ENCODE peak calls at places on chromosomes 2 and 18, in nine cellular contexts. N is heart left ventricle, S is left ventricle myocardium inferior, U is aorta, E is psoas muscle, L is body of pancreas, J is SK-N-SH, Y is neuronal stem cell, P is mammary epithelial cell. K is an unnamed sample.

GRCh38 chr2:111162718-111163331 is 42.1 kb downstream of the BCL2L11 start:
- DNase-seq in U (no peak), E (no peak), Y (no peak), S (no peak), P (no peak), J (peak; percentile 59), L (peak; percentile 31), N (no peak), K (no peak)

GRCh38 chr2:9127316-9127715 is 79.3 kb upstream of the ASAP2 start:
- DNase-seq in U (no peak), L (no peak), E (no peak), J (no peak), Y (no peak), S (no peak), N (no peak), P (no peak), K (no peak)

GRCh38 chr18:10080372-10080771 is 166.6 kb downstream of the VAPA start:
- DNase-seq in P (no peak), J (no peak), S (no peak), E (no peak), U (no peak), Y (no peak), N (no peak), L (no peak), K (no peak)

GRCh38 chr2:28583899-28584553 is 88.2 kb downstream of the PLB1 start:
- DNase-seq in U (peak; percentile 91), P (peak; percentile 97), J (no peak), Y (no peak), S (peak; percentile 82), N (peak; percentile 79), L (peak; percentile 75), E (peak; percentile 92), K (peak; percentile 95)

GRCh38 chr2:151053661-151053990 is 208.0 kb downstream of the RBM43 start:
- DNase-seq in U (no peak), S (no peak), N (no peak), J (no peak), E (no peak), Y (no peak), P (peak; percentile 66), L (no peak), K (no peak)

GRCh38 chr2:124254621-124255020 is 229.5 kb downstream of the CNTNAP5 start:
- DNase-seq in L (no peak), S (no peak), E (no peak), N (no peak), J (no peak), Y (no peak), U (no peak), P (no peak), K (no peak)

GRCh38 chr2:8539743-8540551 is 141.9 kb upstream of the ID2 start:
- DNase-seq in J (peak; percentile 93), P (no peak), S (peak; percentile 37), L (peak; percentile 75), Y (no peak), U (peak; percentile 68), N (no peak), E (no peak), K (no peak)

GRCh38 chr2:1717129-1717528 is 27.2 kb downstream of the PXDN start:
- DNase-seq in Y (no peak), U (no peak), E (no peak), J (peak; percentile 22), S (no peak), N (peak; percentile 64), L (peak; percentile 74), P (peak; percentile 99), K (no peak)

GRCh38 chr18:47323158-47323557 is 71.7 kb upstream of the SKOR2 start:
- DNase-seq in S (no peak), J (no peak), N (no peak), Y (no peak), U (no peak), P (peak; percentile 29), E (no peak), L (no peak), K (no peak)

GRCh38 chr2:151808258-151809072 is 19.8 kb downstream of the ARL5A start:
- DNase-seq in S (no peak), U (no peak), J (peak; percentile 35), Y (no peak), L (no peak), E (no peak), N (no peak), P (no peak), K (no peak)

GRCh38 chr2:70702711-70703395 is 65.1 kb downstream of the ADD2 start:
- DNase-seq in L (no peak), J (no peak), Y (no peak), U (no peak), P (no peak), E (no peak), S (no peak), N (no peak), K (no peak)

GRCh38 chr2:10254373-10255188 is 48.1 kb upstream of the HPCAL1 start:
- DNase-seq in Y (no peak), P (no peak), J (peak; percentile 68), S (peak; percentile 10), U (peak; percentile 50), E (peak; percentile 53), N (no peak), L (no peak), K (peak; percentile 61)

GRCh38 chr2:223753940-223754339 is 83.4 kb downstream of the AP1S3 start:
- DNase-seq in N (no peak), U (no peak), P (no peak), S (no peak), Y (no peak), J (no peak), L (no peak), E (no peak), K (no peak)

GRCh38 chr2:212843409-212844199 is 305.0 kb upstream of the ERBB4 start:
- DNase-seq in L (no peak), U (no peak), Y (no peak), S (no peak), N (no peak), E (no peak), P (peak; percentile 94), J (no peak), K (no peak)

DNA sequence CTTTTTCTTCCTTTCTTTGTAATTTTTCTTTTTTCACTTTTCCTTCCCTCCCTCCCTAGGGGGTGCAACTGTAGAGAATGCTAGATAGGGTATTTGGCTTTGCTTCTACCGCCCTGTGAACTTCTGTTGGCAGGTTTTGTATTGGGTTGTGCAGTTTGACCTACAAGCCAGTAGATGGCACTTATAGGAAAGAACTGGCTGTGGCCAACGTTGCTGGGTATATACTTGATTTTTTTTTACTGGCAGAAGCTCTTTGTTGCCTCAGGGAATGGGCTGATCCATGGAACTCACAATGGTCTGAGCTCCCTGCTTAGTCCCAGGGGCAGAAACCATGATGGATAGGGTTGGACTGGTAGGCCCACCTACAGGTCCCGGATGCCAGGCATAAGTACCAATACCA is 1019.5 kb upstream of the LRRTM1 start:
- DNase-seq in S (no peak), N (no peak), U (no peak), Y (no peak), J (no peak), L (no peak), E (no peak), P (no peak), K (no peak)
- H3K9me3 ChIP-seq in S (peaks cover 36% of the 10 kb centered on the region), N (peaks cover 15% of the 10 kb centered on the region), U (no peaks in the 10 kb centered on the region), Y (no peaks in the 10 kb centered on the region), J (no peaks in the 10 kb centered on the region), L (no peaks in the 10 kb centered on the region), E (no peaks in the 10 kb centered on the region), P (peaks cover 10% of the 10 kb centered on the region), K (no peaks in the 10 kb centered on the region)

DNA sequence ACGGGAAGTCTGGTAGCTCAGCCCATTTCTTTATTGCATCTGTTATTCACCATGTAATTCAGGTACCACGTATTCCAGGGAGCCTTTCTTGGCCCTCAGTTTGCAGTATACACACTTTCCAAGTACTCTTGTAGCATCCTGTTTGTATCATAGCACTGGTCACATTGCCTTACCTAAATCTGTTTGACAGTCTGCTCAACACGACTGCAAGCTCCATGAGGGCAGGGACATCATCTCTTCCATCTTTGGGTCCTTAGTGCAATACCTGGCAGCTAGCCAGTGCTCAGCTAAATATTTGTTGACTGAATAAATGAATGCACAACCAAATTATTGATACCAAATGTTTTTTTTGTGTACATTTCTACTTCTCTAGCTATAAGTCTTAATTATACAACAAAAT is 11.2 kb upstream of the IL18R1 start:
- DNase-seq in S (no peak), N (no peak), E (no peak), Y (no peak), J (no peak), U (no peak), L (no peak), P (no peak), K (no peak)
- H3K27me3 ChIP-seq in S (peaks cover 10% of the 10 kb centered on the region), N (no peaks in the 10 kb centered on the region), E (peaks cover 6% of the 10 kb centered on the region), Y (no peaks in the 10 kb centered on the region), J (peaks cover 26% of the 10 kb centered on the region), U (no peaks in the 10 kb centered on the region), L (no peaks in the 10 kb centered on the region), P (no peaks in the 10 kb centered on the region), K (peaks cover 3% of the 10 kb centered on the region)

GRCh38 chr2:158989165-158989564 is 20.7 kb downstream of the TANC1 start:
- DNase-seq in U (no peak), N (no peak), Y (no peak), S (no peak), J (no peak), L (no peak), E (no peak), P (no peak), K (no peak)

GRCh38 chr2:158988501-158988900 is 20.1 kb downstream of the TANC1 start:
- DNase-seq in L (no peak), P (no peak), J (no peak), N (no peak), Y (no peak), S (no peak), U (no peak), E (no peak), K (no peak)

GRCh38 chr2:158990397-158991209 is 22.2 kb downstream of the TANC1 start:
- DNase-seq in J (no peak), E (no peak), Y (no peak), P (peak; percentile 98), L (no peak), U (no peak), N (no peak), S (no peak), K (peak; percentile 76)

GRCh38 chr2:158979775-158980174 is 11.3 kb downstream of the TANC1 start:
- DNase-seq in S (no peak), N (no peak), L (no peak), E (no peak), J (no peak), P (no peak), U (no peak), Y (no peak), K (no peak)

DNA sequence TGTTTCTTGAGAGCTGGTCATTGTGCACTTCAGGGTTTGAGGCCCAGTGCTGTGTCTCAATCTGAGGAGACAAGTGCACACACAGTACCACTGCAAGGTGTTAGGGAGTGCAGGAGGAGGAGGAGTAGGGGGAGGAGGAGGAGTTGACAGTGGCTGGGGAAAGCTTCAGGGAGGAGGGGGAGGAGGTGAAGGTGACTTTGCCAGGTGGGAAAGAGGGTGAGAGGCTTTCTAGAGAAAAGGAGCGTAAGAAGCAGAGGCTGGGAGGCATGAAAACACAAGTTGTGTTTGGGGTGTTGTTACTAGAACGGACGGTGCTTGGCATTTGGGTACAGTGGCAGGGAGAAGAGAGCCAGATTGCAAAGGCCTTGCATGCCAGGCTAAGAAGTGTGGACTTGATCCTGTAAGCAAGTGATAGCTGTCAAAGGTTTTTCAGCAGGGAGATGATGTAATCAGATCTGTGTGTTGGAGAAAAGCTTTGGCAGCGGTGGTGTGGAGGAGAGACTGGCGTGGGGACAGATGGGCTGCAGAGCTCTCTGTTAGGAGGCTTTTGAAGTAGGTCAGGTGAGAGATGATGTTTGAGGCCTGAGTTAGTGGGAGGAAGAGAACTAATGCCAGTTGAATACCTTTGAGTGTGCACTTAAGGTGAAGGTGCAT is 16.2 kb downstream of the TANC1 start:
- DNase-seq in S (peak; percentile 44), N (peak; percentile 31), L (no peak), P (no peak), Y (no peak), J (peak; percentile 39), U (no peak), E (no peak), K (peak; percentile 17)
- H3K4me3 ChIP-seq in S (no peak overlapping the region), N (no peak overlapping the region), L (no peak overlapping the region), P (no peak overlapping the region), Y (no peak overlapping the region), J (no peak overlapping the region), U (no peak overlapping the region), E (no peak overlapping the region), K (no peak overlapping the region)

GRCh38 chr2:115796078-115796477 is 1353.6 kb downstream of the DPP10 start:
- DNase-seq in E (no peak), J (no peak), S (no peak), P (no peak), N (no peak), Y (no peak), U (no peak), L (no peak), K (no peak)
- H3K9me3 ChIP-seq in E (no peaks in the 10 kb centered on the region), J (no peaks in the 10 kb centered on the region), S (peaks cover 4% of the 10 kb centered on the region), P (peaks cover 23% of the 10 kb centered on the region), N (no peaks in the 10 kb centered on the region), Y (no peaks in the 10 kb centered on the region), U (no peaks in the 10 kb centered on the region), L (no peaks in the 10 kb centered on the region), K (no peaks in the 10 kb centered on the region)

K was measured in MG63.